ENCODE peak calls at places on chromosomes 12 and 14, in nine cellular contexts. C is lower lobe of right lung, J is WTC11, L is left lung, B is body of pancreas, K is IMR-90, A is suprapubic skin, Q is tibial artery, D is fibroblast of pulmonary artery. W is an unnamed sample.

GRCh38 chr14:52873694-52874093 is 77.2 kb downstream of the FERMT2 start:
- DNase-seq in C (no peak), J (no peak), L (no peak), B (peak), K (peak), A (no peak), Q (peak), D (peak), W (no peak)

GRCh38 chr14:76844223-76844622 is 18.0 kb downstream of the LRRC74A start:
- DNase-seq in C (peak), J (no peak), L (peak), B (peak), K (peak), A (peak), Q (peak), D (peak), W (peak)

GRCh38 chr14:49876563-49877127 is 16.2 kb upstream of the ARF6 start:
- DNase-seq in C (no peak), J (no peak), L (no peak), B (no peak), K (no peak), A (no peak), Q (no peak), D (no peak), W (no peak)

GRCh38 chr14:81565441-81566290 is 32.0 kb upstream of the SEL1L start:
- DNase-seq in C (no peak), J (peak), L (no peak), B (peak), K (no peak), A (no peak), Q (no peak), D (peak), W (no peak)

GRCh38 chr12:53424626-53425514 is 1.2 kb downstream of the AMHR2 start:
- DNase-seq in C (no peak), J (no peak), L (peak), B (peak), K (no peak), A (no peak), Q (no peak), D (peak), W (no peak)

GRCh38 chr12:51326762-51327439 is 2.9 kb upstream of the BIN2 start:
- DNase-seq in C (peak), J (no peak), L (no peak), B (peak), K (peak), A (no peak), Q (peak), D (peak), W (no peak)

GRCh38 chr14:23186913-23187654 is 3.6 kb upstream of the SLC7A8 start:
- DNase-seq in C (no peak), J (no peak), L (no peak), B (peak), K (peak), A (no peak), Q (peak), D (peak), W (no peak)

GRCh38 chr12:118059645-118060275 is 1.2 kb downstream of the WSB2 start:
- DNase-seq in C (no peak), J (no peak), L (no peak), B (no peak), K (peak), A (no peak), Q (no peak), D (peak), W (no peak)

GRCh38 chr14:77148510-77149231 is 7.1 kb upstream of the ZDHHC22 start:
- DNase-seq in C (no peak), J (no peak), L (no peak), B (no peak), K (no peak), A (no peak), Q (no peak), D (peak), W (no peak)

GRCh38 chr14:91417134-91417982 is at the start of gene CCDC88C:
- DNase-seq in C (peak), J (peak), L (peak), B (peak), K (no peak), A (peak), Q (peak), D (no peak), W (peak)

GRCh38 chr14:50667491-50668007 is 557 bp downstream of the SAV1 start:
- DNase-seq in C (no peak), J (peak), L (peak), B (peak), K (no peak), A (peak), Q (no peak), D (no peak), W (no peak)

GRCh38 chr12:119011231-119011630 is 29.9 kb downstream of the SRRM4 start:
- DNase-seq in C (no peak), J (no peak), L (no peak), B (no peak), K (no peak), A (no peak), Q (no peak), D (no peak), W (no peak)

GRCh38 chr12:24931666-24932405 is 17.1 kb downstream of the BCAT1 start:
- DNase-seq in C (no peak), J (no peak), L (no peak), B (peak), K (peak), A (no peak), Q (no peak), D (no peak), W (peak)

GRCh38 chr12:114167431-114167830 is 201.3 kb upstream of the RBM19 start:
- DNase-seq in C (no peak), J (no peak), L (no peak), B (no peak), K (peak), A (no peak), Q (no peak), D (peak), W (no peak)

GRCh38 chr12:108234155-108234554 is 105.0 kb downstream of the CMKLR1 start:
- DNase-seq in C (no peak), J (no peak), L (no peak), B (peak), K (no peak), A (no peak), Q (peak), D (peak), W (no peak)
- TF ChIP-seq CTCF in C (peak), J (no peak), L (peak), B (peak), K (no peak), A (peak), Q (peak), D (no peak), W (peak)

GRCh38 chr14:75176142-75176820 is at the start of gene TMED10:
- DNase-seq in C (peak), J (peak), L (peak), B (peak), K (peak), A (peak), Q (peak), D (peak), W (peak)
- TF ChIP-seq CTCF in C (no peak), J (no peak), L (no peak), B (no peak), K (no peak), A (no peak), Q (no peak), D (no peak), W (no peak)

GRCh38 chr14:95456281-95456680 is 60.2 kb downstream of the SYNE3 start:
- DNase-seq in C (no peak), J (no peak), L (no peak), B (no peak), K (no peak), A (no peak), Q (no peak), D (no peak), W (no peak)
- TF ChIP-seq CTCF in C (no peak), J (no peak), L (no peak), B (no peak), K (no peak), A (no peak), Q (no peak), D (no peak), W (no peak)

GRCh38 chr14:35441160-35441559 is 36.6 kb upstream of the NFKBIA start:
- DNase-seq in C (no peak), J (no peak), L (no peak), B (no peak), K (no peak), A (no peak), Q (no peak), D (no peak), W (no peak)

GRCh38 chr14:35435177-35435576 is 30.6 kb upstream of the NFKBIA start:
- DNase-seq in C (no peak), J (no peak), L (no peak), B (no peak), K (peak), A (no peak), Q (no peak), D (no peak), W (no peak)

GRCh38 chr14:35444104-35444503 is 39.6 kb upstream of the NFKBIA start:
- DNase-seq in C (no peak), J (no peak), L (no peak), B (no peak), K (no peak), A (no peak), Q (no peak), D (no peak), W (no peak)

GRCh38 chr14:35438910-35439713 is 34.6 kb upstream of the NFKBIA start:
- DNase-seq in C (no peak), J (no peak), L (no peak), B (no peak), K (no peak), A (no peak), Q (no peak), D (peak), W (no peak)
- TF ChIP-seq CTCF in C (peak), J (peak), L (peak), B (no peak), K (peak), A (peak), Q (no peak), D (peak), W (peak)

GRCh38 chr12:33427071-33427470 is 12.5 kb downstream of the SYT10 start:
- DNase-seq in C (no peak), J (peak), L (no peak), B (no peak), K (no peak), A (no peak), Q (no peak), D (no peak), W (no peak)
- TF ChIP-seq CTCF in C (no peak), J (peak), L (no peak), B (no peak), K (no peak), A (no peak), Q (no peak), D (no peak), W (no peak)

GRCh38 chr12:123387508-123388217 is 3.7 kb downstream of the KMT5A start:
- DNase-seq in C (no peak), J (no peak), L (no peak), B (no peak), K (no peak), A (no peak), Q (no peak), D (no peak), W (no peak)
- TF ChIP-seq CTCF in C (no peak), J (no peak), L (no peak), B (no peak), K (no peak), A (no peak), Q (no peak), D (no peak), W (no peak)

DNA sequence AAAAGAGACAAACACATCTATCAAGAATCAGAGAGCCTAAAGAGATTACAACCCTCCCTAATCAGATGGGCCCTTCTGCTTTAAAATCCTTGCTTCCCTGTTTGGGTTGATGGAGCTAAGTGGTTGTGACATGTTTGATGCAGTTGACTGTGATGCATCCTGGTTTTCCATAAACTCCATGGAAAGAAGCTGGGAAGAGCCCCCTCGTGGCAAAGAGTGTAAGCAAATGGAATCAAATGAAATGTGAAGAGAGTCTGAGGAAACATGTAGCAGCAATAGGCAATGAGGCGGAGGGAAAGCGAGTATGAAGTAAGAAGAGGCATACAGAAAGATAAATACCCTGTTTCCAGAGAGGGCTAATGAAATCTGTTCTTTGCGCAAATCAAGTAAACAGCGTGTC is 70.4 kb upstream of the SLCO1C1 start:
- DNase-seq in C (no peak), J (peak), L (no peak), B (no peak), K (peak), A (no peak), Q (no peak), D (peak), W (no peak)
- TF ChIP-seq CTCF in C (no peak), J (peak), L (peak), B (peak), K (peak), A (no peak), Q (peak), D (peak), W (no peak)

W was measured in CD14-positive monocyte.